ENCODE peak calls at places on chromosomes 2 and 18, in ten cellular contexts. C is AG09309; W is T-helper 2 cell; Q is activated naive CD4-positive, alpha-beta T cell; Y is stimulated activated CD4-positive, alpha-beta T cell treated with anti-CD3 and anti-CD28 coated beads, Interleukin-15, amount 100 ng/mL, for 1 hour; S is HL-60; X is fibroblast of mammary gland; B is LoVo; T is kidney tubule cell; N is CD4-positive, CD25-positive, alpha-beta regulatory T cell. E is an unnamed sample.

GRCh38 chr2:171327043-171327496 is 106.7 kb downstream of the METTL8 start:
- DNase-seq in C (no peak), W (no peak), Q (no peak), Y (no peak), S (no peak), X (no peak), B (no peak), T (no peak), N (no peak), E (no peak)

GRCh38 chr18:12686100-12686499 is 16.4 kb downstream of the CEP76 start:
- DNase-seq in C (no peak), W (no peak), Q (no peak), Y (no peak), S (peak), X (peak), B (no peak), T (no peak), N (no peak), E (no peak)

GRCh38 chr2:123870877-123871276 is 154.2 kb upstream of the CNTNAP5 start:
- DNase-seq in C (no peak), W (no peak), Q (no peak), Y (no peak), S (no peak), X (no peak), B (no peak), T (no peak), N (no peak), E (no peak)

GRCh38 chr2:33160217-33160616 is 213.5 kb downstream of the LTBP1 start:
- DNase-seq in C (no peak), W (no peak), Q (no peak), Y (no peak), S (no peak), X (peak), B (no peak), T (peak), N (no peak), E (no peak)

GRCh38 chr2:64134813-64135212 is 9.4 kb downstream of the PELI1 start:
- DNase-seq in C (no peak), W (no peak), Q (no peak), Y (no peak), S (no peak), X (no peak), B (no peak), T (no peak), N (no peak), E (no peak)

GRCh38 chr2:18777250-18777812 is 188.0 kb upstream of the NT5C1B start:
- DNase-seq in C (no peak), W (no peak), Q (no peak), Y (no peak), S (no peak), X (no peak), B (no peak), T (no peak), N (no peak), E (no peak)

GRCh38 chr2:7703523-7704144 is 786.4 kb downstream of the RNF144A start:
- DNase-seq in C (no peak), W (no peak), Q (no peak), Y (no peak), S (no peak), X (no peak), B (no peak), T (no peak), N (no peak), E (no peak)

GRCh38 chr18:70491734-70492348 is 203.0 kb downstream of the SOCS6 start:
- DNase-seq in C (no peak), W (peak), Q (no peak), Y (no peak), S (peak), X (peak), B (peak), T (peak), N (peak), E (peak)

GRCh38 chr2:159064446-159065301 is 96.2 kb downstream of the TANC1 start:
- DNase-seq in C (peak), W (no peak), Q (no peak), Y (no peak), S (no peak), X (peak), B (no peak), T (peak), N (no peak), E (no peak)

GRCh38 chr18:70469916-70470315 is 181.1 kb downstream of the SOCS6 start:
- DNase-seq in C (no peak), W (no peak), Q (no peak), Y (no peak), S (no peak), X (no peak), B (no peak), T (peak), N (no peak), E (no peak)

GRCh38 chr2:129767987-129768386 is 211.5 kb upstream of the RAB6C start:
- DNase-seq in C (no peak), W (no peak), Q (no peak), Y (no peak), S (no peak), X (no peak), B (no peak), T (no peak), N (no peak), E (no peak)

GRCh38 chr2:58235988-58236387 is 5.1 kb downstream of the FANCL start:
- DNase-seq in C (no peak), W (no peak), Q (no peak), Y (no peak), S (no peak), X (no peak), B (no peak), T (no peak), N (no peak), E (no peak)

GRCh38 chr2:25251461-25252273 is 83.3 kb upstream of the POMC start:
- DNase-seq in C (no peak), W (peak), Q (peak), Y (peak), S (no peak), X (no peak), B (no peak), T (peak), N (peak), E (no peak)

GRCh38 chr2:31580321-31581117 is at the start of gene SRD5A2:
- DNase-seq in C (no peak), W (no peak), Q (no peak), Y (no peak), S (no peak), X (no peak), B (no peak), T (no peak), N (no peak), E (no peak)

GRCh38 chr2:212107014-212107413 is 431.6 kb downstream of the ERBB4 start:
- DNase-seq in C (no peak), W (no peak), Q (no peak), Y (no peak), S (no peak), X (no peak), B (no peak), T (no peak), N (no peak), E (no peak)

GRCh38 chr2:85106489-85107180 is 26.6 kb upstream of the TCF7L1 start:
- DNase-seq in C (no peak), W (no peak), Q (no peak), Y (no peak), S (no peak), X (peak), B (no peak), T (no peak), N (no peak), E (no peak)

GRCh38 chr18:48845174-48845573 is 105.6 kb downstream of the SMAD7 start:
- DNase-seq in C (no peak), W (no peak), Q (no peak), Y (no peak), S (no peak), X (no peak), B (no peak), T (no peak), N (no peak), E (no peak)

GRCh38 chr2:25939257-25939668 is 43.0 kb downstream of the KIF3C start:
- DNase-seq in C (no peak), W (no peak), Q (no peak), Y (no peak), S (no peak), X (no peak), B (no peak), T (no peak), N (no peak), E (no peak)

GRCh38 chr2:43088148-43089073 is 138.0 kb downstream of the ZFP36L2 start:
- DNase-seq in C (no peak), W (no peak), Q (no peak), Y (no peak), S (no peak), X (no peak), B (no peak), T (peak), N (no peak), E (no peak)

GRCh38 chr2:95346738-95347671 is 49.9 kb downstream of the KCNIP3 start:
- DNase-seq in C (no peak), W (no peak), Q (no peak), Y (no peak), S (no peak), X (peak), B (peak), T (peak), N (no peak), E (no peak)

GRCh38 chr2:96831679-96832078 is 12.1 kb downstream of the ANKRD23 start:
- DNase-seq in C (no peak), W (no peak), Q (no peak), Y (no peak), S (no peak), X (no peak), B (no peak), T (no peak), N (no peak), E (no peak)

GRCh38 chr18:31042391-31043181 is at the start of gene DSC3:
- DNase-seq in C (no peak), W (no peak), Q (no peak), Y (no peak), S (no peak), X (no peak), B (peak), T (peak), N (no peak), E (no peak)

GRCh38 chr2:147630585-147630984 is 214.2 kb upstream of the ACVR2A start:
- DNase-seq in C (no peak), W (no peak), Q (no peak), Y (no peak), S (no peak), X (peak), B (no peak), T (peak), N (no peak), E (no peak)

GRCh38 chr2:55431982-55432627 is 12.4 kb upstream of the CCDC88A start:
- DNase-seq in C (no peak), W (no peak), Q (no peak), Y (no peak), S (no peak), X (peak), B (peak), T (peak), N (no peak), E (no peak)

GRCh38 chr18:8197510-8197909 is 411.7 kb upstream of the RAB12 start:
- DNase-seq in C (no peak), W (no peak), Q (no peak), Y (no peak), S (no peak), X (no peak), B (no peak), T (no peak), N (no peak), E (no peak)

GRCh38 chr18:74522635-74523548 is 11.4 kb upstream of the CNDP1 start:
- DNase-seq in C (no peak), W (no peak), Q (no peak), Y (no peak), S (no peak), X (no peak), B (no peak), T (peak), N (no peak), E (no peak)

GRCh38 chr2:170883683-170884082 is 45.4 kb upstream of the GORASP2 start:
- DNase-seq in C (no peak), W (no peak), Q (no peak), Y (no peak), S (no peak), X (no peak), B (no peak), T (peak), N (no peak), E (no peak)

GRCh38 chr2:28662468-28663095 is 89.0 kb upstream of the PPP1CB start:
- DNase-seq in C (no peak), W (no peak), Q (no peak), Y (no peak), S (no peak), X (peak), B (peak), T (peak), N (no peak), E (no peak)

GRCh38 chr2:15643209-15643500 is 51.5 kb downstream of the DDX1 start:
- DNase-seq in C (no peak), W (no peak), Q (no peak), Y (no peak), S (no peak), X (no peak), B (no peak), T (peak), N (no peak), E (no peak)

GRCh38 chr18:12776821-12777471 is 74.1 kb downstream of the PSMG2 start:
- DNase-seq in C (no peak), W (no peak), Q (no peak), Y (no peak), S (no peak), X (no peak), B (no peak), T (no peak), N (no peak), E (no peak)

GRCh38 chr2:221958224-221958623 is 340.6 kb downstream of the PAX3 start:
- DNase-seq in C (no peak), W (no peak), Q (no peak), Y (no peak), S (no peak), X (peak), B (no peak), T (peak), N (no peak), E (no peak)

GRCh38 chr2:23940976-23941605 is 828 bp downstream of the UBXN2A start:
- DNase-seq in C (no peak), W (no peak), Q (no peak), Y (no peak), S (no peak), X (peak), B (peak), T (peak), N (no peak), E (no peak)

GRCh38 chr18:53950545-53950944 is 273.9 kb downstream of the MBD2 start:
- DNase-seq in C (no peak), W (no peak), Q (no peak), Y (no peak), S (no peak), X (no peak), B (no peak), T (no peak), N (no peak), E (no peak)

GRCh38 chr2:145750074-145750473 is 1230.2 kb upstream of the ZEB2 start:
- DNase-seq in C (no peak), W (no peak), Q (no peak), Y (no peak), S (no peak), X (no peak), B (no peak), T (no peak), N (no peak), E (no peak)

GRCh38 chr2:37670378-37671012 is 947 bp downstream of the CDC42EP3 start:
- DNase-seq in C (no peak), W (no peak), Q (no peak), Y (no peak), S (no peak), X (no peak), B (no peak), T (no peak), N (no peak), E (no peak)

E was measured in D721Med.